ENCODE peak calls at places on chromosomes 6 and 20, in six cellular contexts. One of them, this sample, is unnamed.

GRCh38 chr6:137309078-137309762 is 90.0 kb upstream of the IFNGR1 start:
- DNase-seq in adrenal gland: peak; percentile 64
- DNase-seq in pancreas: peak; percentile 87
- DNase-seq in CD8-positive, alpha-beta T cell: no peak
- DNase-seq in fibroblast of the aortic adventitia: peak; percentile 49
- DNase-seq in stimulated activated naive B cell treated with anti-CD40 and anti-IgM and Interleukin-4, amounts not matched to agents 10 μg/mL and 1 μg/mL and 100 μg/mL, for 72 hours: no peak
- DNase-seq in this sample: peak; percentile 85

GRCh38 chr20:61985096-61985495 is 80.6 kb downstream of the TAF4 start:
- DNase-seq in adrenal gland: no peak
- DNase-seq in pancreas: no peak
- DNase-seq in CD8-positive, alpha-beta T cell: no peak
- DNase-seq in fibroblast of the aortic adventitia: no peak
- DNase-seq in stimulated activated naive B cell treated with anti-CD40 and anti-IgM and Interleukin-4, amounts not matched to agents 10 μg/mL and 1 μg/mL and 100 μg/mL, for 72 hours: no peak
- DNase-seq in this sample: no peak

GRCh38 chr20:45345104-45345936 is 2.9 kb downstream of the SDC4 start:
- DNase-seq in adrenal gland: no peak
- DNase-seq in pancreas: peak; percentile 76
- DNase-seq in CD8-positive, alpha-beta T cell: no peak
- DNase-seq in fibroblast of the aortic adventitia: no peak
- DNase-seq in stimulated activated naive B cell treated with anti-CD40 and anti-IgM and Interleukin-4, amounts not matched to agents 10 μg/mL and 1 μg/mL and 100 μg/mL, for 72 hours: no peak
- DNase-seq in this sample: peak; percentile 91

GRCh38 chr6:14108571-14109410 is 8.8 kb upstream of the CD83 start:
- DNase-seq in adrenal gland: peak; percentile 34
- DNase-seq in pancreas: no peak
- DNase-seq in CD8-positive, alpha-beta T cell: no peak
- DNase-seq in fibroblast of the aortic adventitia: no peak
- DNase-seq in stimulated activated naive B cell treated with anti-CD40 and anti-IgM and Interleukin-4, amounts not matched to agents 10 μg/mL and 1 μg/mL and 100 μg/mL, for 72 hours: peak; percentile 93
- DNase-seq in this sample: peak; percentile 87

GRCh38 chr6:18632670-18633410 is 245.7 kb downstream of the RNF144B start:
- DNase-seq in adrenal gland: no peak
- DNase-seq in pancreas: no peak
- DNase-seq in CD8-positive, alpha-beta T cell: no peak
- DNase-seq in fibroblast of the aortic adventitia: peak; percentile 37
- DNase-seq in stimulated activated naive B cell treated with anti-CD40 and anti-IgM and Interleukin-4, amounts not matched to agents 10 μg/mL and 1 μg/mL and 100 μg/mL, for 72 hours: no peak
- DNase-seq in this sample: no peak

GRCh38 chr20:24718696-24719095 is 230.4 kb upstream of the CST7 start:
- DNase-seq in adrenal gland: peak; percentile 3
- DNase-seq in pancreas: no peak
- DNase-seq in CD8-positive, alpha-beta T cell: no peak
- DNase-seq in fibroblast of the aortic adventitia: no peak
- DNase-seq in stimulated activated naive B cell treated with anti-CD40 and anti-IgM and Interleukin-4, amounts not matched to agents 10 μg/mL and 1 μg/mL and 100 μg/mL, for 72 hours: no peak
- DNase-seq in this sample: no peak

GRCh38 chr6:170372380-170373325 is 66.1 kb downstream of the FAM120B start:
- DNase-seq in adrenal gland: no peak
- DNase-seq in pancreas: no peak
- DNase-seq in CD8-positive, alpha-beta T cell: no peak
- DNase-seq in fibroblast of the aortic adventitia: no peak
- DNase-seq in stimulated activated naive B cell treated with anti-CD40 and anti-IgM and Interleukin-4, amounts not matched to agents 10 μg/mL and 1 μg/mL and 100 μg/mL, for 72 hours: no peak
- DNase-seq in this sample: no peak

GRCh38 chr20:32820000-32820697 is 395 bp downstream of the MAPRE1 start:
- DNase-seq in adrenal gland: peak; percentile 54
- DNase-seq in pancreas: peak; percentile 83
- DNase-seq in CD8-positive, alpha-beta T cell: peak; percentile 82
- DNase-seq in fibroblast of the aortic adventitia: peak; percentile 23
- DNase-seq in stimulated activated naive B cell treated with anti-CD40 and anti-IgM and Interleukin-4, amounts not matched to agents 10 μg/mL and 1 μg/mL and 100 μg/mL, for 72 hours: peak; percentile 75
- DNase-seq in this sample: peak; percentile 78

GRCh38 chr20:59560588-59561227 is 43.6 kb upstream of the PHACTR3 start:
- DNase-seq in adrenal gland: no peak
- DNase-seq in pancreas: no peak
- DNase-seq in CD8-positive, alpha-beta T cell: no peak
- DNase-seq in fibroblast of the aortic adventitia: peak; percentile 1
- DNase-seq in stimulated activated naive B cell treated with anti-CD40 and anti-IgM and Interleukin-4, amounts not matched to agents 10 μg/mL and 1 μg/mL and 100 μg/mL, for 72 hours: no peak
- DNase-seq in this sample: no peak

GRCh38 chr6:97189767-97190166 is 93.2 kb downstream of the MMS22L start:
- DNase-seq in adrenal gland: no peak
- DNase-seq in pancreas: no peak
- DNase-seq in CD8-positive, alpha-beta T cell: no peak
- DNase-seq in fibroblast of the aortic adventitia: peak; percentile 69
- DNase-seq in stimulated activated naive B cell treated with anti-CD40 and anti-IgM and Interleukin-4, amounts not matched to agents 10 μg/mL and 1 μg/mL and 100 μg/mL, for 72 hours: no peak
- DNase-seq in this sample: no peak

GRCh38 chr20:23223908-23224307 is 126.7 kb upstream of the NXT1 start:
- DNase-seq in adrenal gland: no peak
- DNase-seq in pancreas: no peak
- DNase-seq in CD8-positive, alpha-beta T cell: no peak
- DNase-seq in fibroblast of the aortic adventitia: no peak
- DNase-seq in stimulated activated naive B cell treated with anti-CD40 and anti-IgM and Interleukin-4, amounts not matched to agents 10 μg/mL and 1 μg/mL and 100 μg/mL, for 72 hours: no peak
- DNase-seq in this sample: no peak

GRCh38 chr20:50815162-50815989 is 20.5 kb downstream of the BCAS4 start:
- DNase-seq in adrenal gland: no peak
- DNase-seq in pancreas: no peak
- DNase-seq in CD8-positive, alpha-beta T cell: no peak
- DNase-seq in fibroblast of the aortic adventitia: no peak
- DNase-seq in stimulated activated naive B cell treated with anti-CD40 and anti-IgM and Interleukin-4, amounts not matched to agents 10 μg/mL and 1 μg/mL and 100 μg/mL, for 72 hours: no peak
- DNase-seq in this sample: peak; percentile 64

GRCh38 chr6:134002821-134003220 is 49.6 kb downstream of the SLC2A12 start:
- DNase-seq in adrenal gland: no peak
- DNase-seq in pancreas: no peak
- DNase-seq in CD8-positive, alpha-beta T cell: no peak
- DNase-seq in fibroblast of the aortic adventitia: no peak
- DNase-seq in stimulated activated naive B cell treated with anti-CD40 and anti-IgM and Interleukin-4, amounts not matched to agents 10 μg/mL and 1 μg/mL and 100 μg/mL, for 72 hours: no peak
- DNase-seq in this sample: no peak

GRCh38 chr6:27495386-27496135 is 22.7 kb upstream of the ZNF184 start:
- DNase-seq in adrenal gland: peak; percentile 49
- DNase-seq in pancreas: peak; percentile 53
- DNase-seq in CD8-positive, alpha-beta T cell: no peak
- DNase-seq in fibroblast of the aortic adventitia: peak; percentile 87
- DNase-seq in stimulated activated naive B cell treated with anti-CD40 and anti-IgM and Interleukin-4, amounts not matched to agents 10 μg/mL and 1 μg/mL and 100 μg/mL, for 72 hours: peak; percentile 67
- DNase-seq in this sample: no peak

GRCh38 chr6:140061422-140062041 is 687.1 kb upstream of the CITED2 start:
- DNase-seq in adrenal gland: no peak
- DNase-seq in pancreas: no peak
- DNase-seq in CD8-positive, alpha-beta T cell: no peak
- DNase-seq in fibroblast of the aortic adventitia: no peak
- DNase-seq in stimulated activated naive B cell treated with anti-CD40 and anti-IgM and Interleukin-4, amounts not matched to agents 10 μg/mL and 1 μg/mL and 100 μg/mL, for 72 hours: no peak
- DNase-seq in this sample: no peak

GRCh38 chr20:43189614-43190331 is at the start of gene PTPRT:
- DNase-seq in adrenal gland: no peak
- DNase-seq in pancreas: no peak
- DNase-seq in CD8-positive, alpha-beta T cell: no peak
- DNase-seq in fibroblast of the aortic adventitia: no peak
- DNase-seq in stimulated activated naive B cell treated with anti-CD40 and anti-IgM and Interleukin-4, amounts not matched to agents 10 μg/mL and 1 μg/mL and 100 μg/mL, for 72 hours: no peak
- DNase-seq in this sample: no peak

GRCh38 chr6:1415416-1416063 is 26.2 kb downstream of the FOXF2 start:
- DNase-seq in adrenal gland: no peak
- DNase-seq in pancreas: no peak
- DNase-seq in CD8-positive, alpha-beta T cell: no peak
- DNase-seq in fibroblast of the aortic adventitia: no peak
- DNase-seq in stimulated activated naive B cell treated with anti-CD40 and anti-IgM and Interleukin-4, amounts not matched to agents 10 μg/mL and 1 μg/mL and 100 μg/mL, for 72 hours: no peak
- DNase-seq in this sample: no peak

GRCh38 chr20:1805161-1805581 is 90.0 kb upstream of the SIRPA start:
- DNase-seq in adrenal gland: no peak
- DNase-seq in pancreas: no peak
- DNase-seq in CD8-positive, alpha-beta T cell: no peak
- DNase-seq in fibroblast of the aortic adventitia: no peak
- DNase-seq in stimulated activated naive B cell treated with anti-CD40 and anti-IgM and Interleukin-4, amounts not matched to agents 10 μg/mL and 1 μg/mL and 100 μg/mL, for 72 hours: no peak
- DNase-seq in this sample: no peak

GRCh38 chr6:6230286-6230685 is 90.2 kb downstream of the F13A1 start:
- DNase-seq in adrenal gland: no peak
- DNase-seq in pancreas: no peak
- DNase-seq in CD8-positive, alpha-beta T cell: no peak
- DNase-seq in fibroblast of the aortic adventitia: no peak
- DNase-seq in stimulated activated naive B cell treated with anti-CD40 and anti-IgM and Interleukin-4, amounts not matched to agents 10 μg/mL and 1 μg/mL and 100 μg/mL, for 72 hours: no peak
- DNase-seq in this sample: no peak

GRCh38 chr20:64023278-64024140 is 12.5 kb upstream of the C20orf204 start:
- DNase-seq in adrenal gland: no peak
- DNase-seq in pancreas: no peak
- DNase-seq in CD8-positive, alpha-beta T cell: no peak
- DNase-seq in fibroblast of the aortic adventitia: no peak
- DNase-seq in stimulated activated naive B cell treated with anti-CD40 and anti-IgM and Interleukin-4, amounts not matched to agents 10 μg/mL and 1 μg/mL and 100 μg/mL, for 72 hours: no peak
- DNase-seq in this sample: no peak

GRCh38 chr6:146879406-146880117 is 280.8 kb downstream of the ADGB start:
- DNase-seq in adrenal gland: no peak
- DNase-seq in pancreas: no peak
- DNase-seq in CD8-positive, alpha-beta T cell: no peak
- DNase-seq in fibroblast of the aortic adventitia: no peak
- DNase-seq in stimulated activated naive B cell treated with anti-CD40 and anti-IgM and Interleukin-4, amounts not matched to agents 10 μg/mL and 1 μg/mL and 100 μg/mL, for 72 hours: no peak
- DNase-seq in this sample: no peak